ENCODE peak calls at places on chromosomes 12 and 14, in eight cellular contexts. One of them, this sample, is unnamed.

GRCh38 chr14:45181329-45181728 is 45.6 kb downstream of the FANCM start:
- ATAC-seq in HepG2: no peak
- ATAC-seq in HCT116: no peak
- ATAC-seq in GM23338: no peak
- ATAC-seq in GM12878: no peak
- ATAC-seq in Panc1: no peak
- ATAC-seq in upper lobe of left lung: no peak
- ATAC-seq in K562: no peak
- ATAC-seq in this sample: no peak

GRCh38 chr14:104923596-104924420 is 871 bp upstream of the PLD4 start:
- ATAC-seq in HepG2: no peak
- ATAC-seq in HCT116: no peak
- ATAC-seq in GM23338: no peak
- ATAC-seq in GM12878: no peak
- ATAC-seq in Panc1: no peak
- ATAC-seq in upper lobe of left lung: peak; percentile 16
- ATAC-seq in K562: no peak
- ATAC-seq in this sample: no peak

GRCh38 chr12:47755655-47756562 is 2.8 kb downstream of the RAPGEF3 start:
- ATAC-seq in HepG2: no peak
- ATAC-seq in HCT116: no peak
- ATAC-seq in GM23338: no peak
- ATAC-seq in GM12878: peak; percentile 80
- ATAC-seq in Panc1: no peak
- ATAC-seq in upper lobe of left lung: no peak
- ATAC-seq in K562: no peak
- ATAC-seq in this sample: no peak

GRCh38 chr12:32106153-32106516 is 512 bp upstream of the BICD1 start:
- ATAC-seq in HepG2: peak; percentile 31
- ATAC-seq in HCT116: peak; percentile 2
- ATAC-seq in GM23338: peak; percentile 13
- ATAC-seq in GM12878: peak; percentile 6
- ATAC-seq in Panc1: peak; percentile 45
- ATAC-seq in upper lobe of left lung: no peak
- ATAC-seq in K562: peak; percentile 33
- ATAC-seq in this sample: no peak

GRCh38 chr14:38618514-38618913 is 362.6 kb upstream of the CLEC14A start:
- ATAC-seq in HepG2: peak; percentile 86
- ATAC-seq in HCT116: peak; percentile 47
- ATAC-seq in GM23338: no peak
- ATAC-seq in GM12878: no peak
- ATAC-seq in Panc1: no peak
- ATAC-seq in upper lobe of left lung: peak; percentile 46
- ATAC-seq in K562: no peak
- ATAC-seq in this sample: no peak

GRCh38 chr14:55388160-55388559 is 23.5 kb downstream of the ATG14 start:
- ATAC-seq in HepG2: no peak
- ATAC-seq in HCT116: no peak
- ATAC-seq in GM23338: no peak
- ATAC-seq in GM12878: no peak
- ATAC-seq in Panc1: no peak
- ATAC-seq in upper lobe of left lung: no peak
- ATAC-seq in K562: no peak
- ATAC-seq in this sample: no peak

GRCh38 chr12:24111101-24111500 is 161.6 kb upstream of the SOX5 start:
- ATAC-seq in HepG2: no peak
- ATAC-seq in HCT116: no peak
- ATAC-seq in GM23338: no peak
- ATAC-seq in GM12878: no peak
- ATAC-seq in Panc1: no peak
- ATAC-seq in upper lobe of left lung: no peak
- ATAC-seq in K562: no peak
- ATAC-seq in this sample: no peak

GRCh38 chr14:60106341-60106740 is 14.6 kb downstream of the PCNX4 start:
- ATAC-seq in HepG2: no peak
- ATAC-seq in HCT116: no peak
- ATAC-seq in GM23338: no peak
- ATAC-seq in GM12878: peak; percentile 62
- ATAC-seq in Panc1: no peak
- ATAC-seq in upper lobe of left lung: no peak
- ATAC-seq in K562: no peak
- ATAC-seq in this sample: no peak

GRCh38 chr14:100692859-100693558 is 33.7 kb upstream of the DLK1 start:
- ATAC-seq in HepG2: peak; percentile 64
- ATAC-seq in HCT116: peak; percentile 87
- ATAC-seq in GM23338: no peak
- ATAC-seq in GM12878: no peak
- ATAC-seq in Panc1: peak; percentile 90
- ATAC-seq in upper lobe of left lung: peak; percentile 71
- ATAC-seq in K562: no peak
- ATAC-seq in this sample: no peak

GRCh38 chr12:18320036-18320617 is 58.8 kb downstream of the PIK3C2G start:
- ATAC-seq in HepG2: peak; percentile 99
- ATAC-seq in HCT116: peak; percentile 99
- ATAC-seq in GM23338: peak; percentile 90
- ATAC-seq in GM12878: peak; percentile 90
- ATAC-seq in Panc1: peak; percentile 62
- ATAC-seq in upper lobe of left lung: peak; percentile 68
- ATAC-seq in K562: peak; percentile 58
- ATAC-seq in this sample: no peak

DNA sequence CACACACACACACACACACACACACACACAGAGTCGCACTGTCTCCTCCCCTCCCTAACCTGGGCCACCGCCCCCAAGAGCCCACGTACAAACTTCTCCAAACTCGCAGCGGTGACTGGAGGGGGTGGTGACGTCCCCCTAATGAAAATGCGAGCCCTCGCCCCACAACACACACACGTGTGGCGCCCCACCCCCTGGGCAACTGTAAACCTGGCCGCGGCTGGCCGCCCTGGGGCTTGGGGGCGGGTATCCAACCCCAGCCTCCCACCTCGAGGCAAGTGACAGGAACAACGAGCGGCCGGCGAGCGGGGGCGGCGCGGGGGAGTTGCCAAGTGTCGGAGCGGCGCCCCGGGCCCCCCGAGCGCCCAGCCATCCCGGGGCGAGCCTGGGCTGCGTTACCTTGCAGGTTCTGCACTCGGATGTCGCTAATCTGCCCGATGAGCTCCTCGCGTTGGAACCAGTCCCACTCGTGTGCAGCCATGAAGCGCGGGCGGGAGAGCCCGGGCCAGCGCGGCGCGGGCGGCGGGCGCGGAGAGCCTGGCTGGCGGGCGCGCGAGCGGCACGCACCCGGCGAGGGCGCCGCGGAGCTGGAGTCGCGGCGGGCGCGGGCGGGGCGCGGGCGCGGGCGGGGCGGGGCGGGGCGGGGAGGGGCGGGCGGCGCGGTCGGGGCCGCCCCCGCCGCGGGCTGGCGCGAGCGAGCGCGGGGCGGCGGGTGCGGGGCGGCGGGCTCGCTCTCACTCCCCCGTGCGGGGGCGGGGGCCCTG is at the start of gene CLMN:
- ATAC-seq in HepG2: peak; percentile 40
- ATAC-seq in HCT116: peak; percentile 84
- ATAC-seq in GM23338: peak; percentile 54
- ATAC-seq in GM12878: peak; percentile 54
- ATAC-seq in Panc1: peak; percentile 76
- ATAC-seq in upper lobe of left lung: no peak
- ATAC-seq in K562: peak; percentile 83
- ATAC-seq in this sample: peak; percentile 71
- TF ChIP-seq POLR2AphosphoS5 in HepG2: no peak
- TF ChIP-seq POLR2AphosphoS5 in HCT116: no peak
- TF ChIP-seq POLR2AphosphoS5 in GM23338: no peak
- TF ChIP-seq POLR2AphosphoS5 in GM12878: no peak
- TF ChIP-seq POLR2AphosphoS5 in Panc1: no peak
- TF ChIP-seq POLR2AphosphoS5 in upper lobe of left lung: no peak
- TF ChIP-seq POLR2AphosphoS5 in K562: no peak
- TF ChIP-seq POLR2AphosphoS5 in this sample: no peak

DNA sequence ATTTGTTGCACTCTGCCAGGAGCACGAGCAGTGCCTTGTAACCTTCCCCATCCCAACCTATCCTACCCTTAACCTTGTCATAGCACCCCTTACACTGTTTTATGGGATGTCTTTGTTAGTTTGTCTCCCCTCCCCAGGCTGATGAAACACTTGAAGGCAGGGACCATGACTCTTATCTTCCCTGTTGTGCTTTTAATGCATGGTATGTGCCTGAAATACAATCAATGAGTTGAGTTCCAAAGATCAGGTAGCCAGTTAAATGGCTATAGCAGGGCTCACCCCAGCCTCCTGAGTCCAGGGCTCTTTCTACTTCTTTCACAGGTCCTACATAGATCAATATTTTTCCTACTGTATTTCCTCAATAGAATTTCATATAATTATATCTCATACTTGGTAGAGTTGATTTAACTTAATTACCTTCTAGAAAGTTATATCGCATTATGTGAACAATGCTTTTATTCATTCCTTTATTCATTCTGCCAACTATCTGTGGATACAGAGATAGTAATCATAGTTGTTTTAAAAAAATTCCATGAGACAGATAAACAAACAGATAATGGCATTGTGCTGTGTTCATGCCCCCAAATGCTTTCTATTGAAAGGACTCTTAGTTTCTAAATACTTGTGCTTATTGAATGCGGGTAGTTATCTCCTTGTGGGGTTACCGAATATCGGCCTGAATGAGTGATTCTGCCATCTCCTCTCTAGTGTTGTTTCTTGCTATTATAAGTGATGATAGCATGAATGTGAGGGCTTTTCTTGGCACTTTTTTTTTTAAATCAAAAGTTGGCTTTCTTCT is 347.4 kb downstream of the NPAS3 start:
- ATAC-seq in HepG2: peak; percentile 76
- ATAC-seq in HCT116: no peak
- ATAC-seq in GM23338: peak; percentile 38
- ATAC-seq in GM12878: no peak
- ATAC-seq in Panc1: no peak
- ATAC-seq in upper lobe of left lung: no peak
- ATAC-seq in K562: no peak
- ATAC-seq in this sample: no peak
- H3K4me1 ChIP-seq in HepG2: no peaks in the 10 kb centered on the region
- H3K4me1 ChIP-seq in HCT116: no peaks in the 10 kb centered on the region
- H3K4me1 ChIP-seq in GM23338: peaks cover 9% of the 10 kb centered on the region
- H3K4me1 ChIP-seq in GM12878: no peaks in the 10 kb centered on the region
- H3K4me1 ChIP-seq in Panc1: no peaks in the 10 kb centered on the region
- H3K4me1 ChIP-seq in upper lobe of left lung: no peaks in the 10 kb centered on the region
- H3K4me1 ChIP-seq in K562: no peaks in the 10 kb centered on the region
- H3K4me1 ChIP-seq in this sample: no peaks in the 10 kb centered on the region

GRCh38 chr12:123058471-123058870 is 78.0 kb downstream of the ARL6IP4 start:
- ATAC-seq in HepG2: no peak
- ATAC-seq in HCT116: no peak
- ATAC-seq in GM23338: no peak
- ATAC-seq in GM12878: no peak
- ATAC-seq in Panc1: no peak
- ATAC-seq in upper lobe of left lung: no peak
- ATAC-seq in K562: no peak
- ATAC-seq in this sample: no peak

GRCh38 chr12:123057505-123058265 is 77.2 kb downstream of the ARL6IP4 start:
- ATAC-seq in HepG2: no peak
- ATAC-seq in HCT116: no peak
- ATAC-seq in GM23338: no peak
- ATAC-seq in GM12878: no peak
- ATAC-seq in Panc1: no peak
- ATAC-seq in upper lobe of left lung: peak; percentile 86
- ATAC-seq in K562: no peak
- ATAC-seq in this sample: no peak

GRCh38 chr12:123058980-123059379 is 78.5 kb downstream of the ARL6IP4 start:
- ATAC-seq in HepG2: no peak
- ATAC-seq in HCT116: no peak
- ATAC-seq in GM23338: no peak
- ATAC-seq in GM12878: no peak
- ATAC-seq in Panc1: no peak
- ATAC-seq in upper lobe of left lung: no peak
- ATAC-seq in K562: no peak
- ATAC-seq in this sample: peak; percentile 39

GRCh38 chr12:123061806-123062205 is 81.3 kb downstream of the ARL6IP4 start:
- ATAC-seq in HepG2: no peak
- ATAC-seq in HCT116: no peak
- ATAC-seq in GM23338: no peak
- ATAC-seq in GM12878: no peak
- ATAC-seq in Panc1: no peak
- ATAC-seq in upper lobe of left lung: no peak
- ATAC-seq in K562: no peak
- ATAC-seq in this sample: no peak

DNA sequence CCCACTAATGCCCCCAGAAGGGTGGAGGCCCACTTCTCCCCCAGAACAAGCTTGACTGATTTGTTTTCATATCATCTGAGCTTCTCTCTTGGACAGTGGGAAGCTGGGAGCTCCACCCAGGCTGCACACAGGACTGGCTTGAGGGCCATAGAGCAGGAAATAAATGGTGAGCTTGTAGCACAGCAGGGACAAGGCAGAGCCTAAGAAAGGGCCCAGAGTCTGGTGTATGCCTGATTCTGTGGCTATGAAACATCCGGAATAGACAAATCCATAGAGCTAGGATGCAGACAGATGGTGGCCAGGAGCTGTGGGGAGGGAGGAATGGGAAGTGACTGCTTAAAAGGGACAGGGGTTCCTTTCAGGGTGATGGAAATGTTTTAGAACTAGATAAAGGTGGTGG is 79.0 kb downstream of the ARL6IP4 start:
- ATAC-seq in HepG2: no peak
- ATAC-seq in HCT116: no peak
- ATAC-seq in GM23338: no peak
- ATAC-seq in GM12878: no peak
- ATAC-seq in Panc1: no peak
- ATAC-seq in upper lobe of left lung: no peak
- ATAC-seq in K562: no peak
- ATAC-seq in this sample: no peak
- H3K27ac ChIP-seq in HepG2: no peak overlapping the region
- H3K27ac ChIP-seq in HCT116: no peak overlapping the region
- H3K27ac ChIP-seq in GM23338: no peak overlapping the region
- H3K27ac ChIP-seq in GM12878: no peak overlapping the region
- H3K27ac ChIP-seq in Panc1: peak overlapping the region; percentile 29
- H3K27ac ChIP-seq in upper lobe of left lung: peak overlapping the region; percentile 46
- H3K27ac ChIP-seq in K562: no peak overlapping the region
- H3K27ac ChIP-seq in this sample: peak overlapping the region; percentile 39

DNA sequence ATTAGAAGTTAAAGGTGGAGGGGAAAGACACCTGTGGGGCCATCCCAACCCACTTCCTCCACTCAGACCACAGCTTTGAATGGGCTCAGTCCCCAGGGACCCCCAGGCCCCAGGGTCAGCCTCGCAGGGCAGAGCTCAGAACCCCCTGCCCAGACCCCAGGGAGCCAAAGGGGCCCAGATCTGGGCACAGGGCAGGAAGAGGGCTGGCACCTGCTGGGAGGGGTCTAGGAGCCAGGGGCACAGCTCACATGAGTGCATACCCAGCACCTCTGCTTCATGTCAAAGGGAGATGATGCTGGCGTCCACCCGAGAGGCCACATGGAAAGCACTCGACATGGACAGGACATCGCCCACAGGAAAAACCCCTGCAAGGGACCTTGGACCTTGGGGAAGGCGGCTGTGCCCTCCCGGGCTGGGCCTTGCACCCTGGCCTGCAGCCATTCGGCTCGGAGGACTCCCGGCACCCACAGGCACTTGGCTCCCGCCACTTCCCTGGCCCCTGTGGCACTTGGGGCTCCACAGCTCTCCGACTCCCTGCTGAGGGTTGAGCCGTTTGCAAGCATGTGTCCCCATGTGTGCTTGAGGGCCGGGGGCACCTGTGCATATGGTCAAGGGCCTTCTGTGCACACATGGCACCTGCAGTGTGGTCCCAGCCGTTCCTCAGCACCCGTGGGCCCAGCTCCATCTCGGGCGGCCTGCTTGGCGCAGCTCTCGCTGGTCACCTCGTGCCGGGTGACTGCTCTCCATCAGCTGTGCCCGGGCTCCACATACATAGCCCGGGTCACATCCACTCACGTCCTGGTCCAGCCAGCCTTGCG is 7.8 kb upstream of the AMN start:
- ATAC-seq in HepG2: peak; percentile 19
- ATAC-seq in HCT116: no peak
- ATAC-seq in GM23338: no peak
- ATAC-seq in GM12878: peak; percentile 9
- ATAC-seq in Panc1: peak; percentile 5
- ATAC-seq in upper lobe of left lung: no peak
- ATAC-seq in K562: no peak
- ATAC-seq in this sample: no peak
- TF ChIP-seq POLR2AphosphoS5 in HepG2: no peak
- TF ChIP-seq POLR2AphosphoS5 in HCT116: no peak
- TF ChIP-seq POLR2AphosphoS5 in GM23338: no peak
- TF ChIP-seq POLR2AphosphoS5 in GM12878: peak; percentile 52
- TF ChIP-seq POLR2AphosphoS5 in Panc1: no peak
- TF ChIP-seq POLR2AphosphoS5 in upper lobe of left lung: no peak
- TF ChIP-seq POLR2AphosphoS5 in K562: no peak
- TF ChIP-seq POLR2AphosphoS5 in this sample: no peak

This sample was measured in gastroesophageal sphincter.